ENCODE peak calls at places on chromosomes 11 and 22, in seven cellular contexts. Q is lung microvascular endothelial cell; E is activated T-cell treated with anti-CD3 and anti-CD28 coated beads for 1 hour; U is NCI-H510A; N is foreskin melanocyte; D is stimulated activated CD4-positive, alpha-beta T cell treated with anti-CD3 and anti-CD28 coated beads, Interleukin-1b, Interleukin-23, amount 100 ng/mL, for 24 hours; M is EL. L is an unnamed sample.

GRCh38 chr11:47001666-47002285 is 65.2 kb downstream of the CSTPP1 start:
- DNase-seq in Q (no peak), E (no peak), U (no peak), N (no peak), D (no peak), M (no peak), L (peak)

GRCh38 chr11:10982695-10983492 is 125.0 kb upstream of the ZBED5 start:
- DNase-seq in Q (no peak), E (no peak), U (no peak), N (no peak), D (no peak), M (no peak), L (no peak)

GRCh38 chr22:42343136-42343484 is 72.7 kb upstream of the TCF20 start:
- DNase-seq in Q (no peak), E (no peak), U (no peak), N (no peak), D (no peak), M (no peak), L (no peak)

GRCh38 chr11:15074206-15075161 is 1.1 kb downstream of the CALCB start:
- DNase-seq in Q (peak), E (peak), U (peak), N (peak), D (peak), M (peak), L (peak)

GRCh38 chr11:45653277-45653676 is 12.1 kb downstream of the CHST1 start:
- DNase-seq in Q (no peak), E (no peak), U (no peak), N (no peak), D (no peak), M (no peak), L (no peak)

GRCh38 chr22:46652081-46652929 is 32.1 kb downstream of the GRAMD4 start:
- DNase-seq in Q (no peak), E (no peak), U (no peak), N (no peak), D (no peak), M (peak), L (no peak)

GRCh38 chr11:2553886-2554285 is 109.1 kb downstream of the KCNQ1 start:
- DNase-seq in Q (no peak), E (no peak), U (no peak), N (no peak), D (no peak), M (no peak), L (no peak)

GRCh38 chr11:86180415-86180814 is 64.1 kb upstream of the EED start:
- DNase-seq in Q (peak), E (no peak), U (no peak), N (no peak), D (no peak), M (no peak), L (no peak)

GRCh38 chr22:38107692-38108515 is 2.6 kb downstream of the BAIAP2L2 start:
- DNase-seq in Q (no peak), E (no peak), U (no peak), N (no peak), D (no peak), M (peak), L (no peak)

GRCh38 chr11:34488855-34489557 is 24.6 kb downstream of the ELF5 start:
- DNase-seq in Q (no peak), E (no peak), U (no peak), N (no peak), D (no peak), M (no peak), L (no peak)

GRCh38 chr11:112310867-112311266 is 50.2 kb upstream of the PLET1 start:
- DNase-seq in Q (no peak), E (no peak), U (no peak), N (no peak), D (no peak), M (no peak), L (no peak)

GRCh38 chr11:110883266-110883665 is 171.0 kb upstream of the ARHGAP20 start:
- DNase-seq in Q (peak), E (no peak), U (no peak), N (peak), D (no peak), M (no peak), L (no peak)